ENCODE peak calls at places on chromosome 17, in eight cellular contexts. One of them, this sample, is unnamed.

GRCh38 chr17:17398188-17398927 is 78.4 kb upstream of the MED9 start:
- DNase-seq in testis: peak; percentile 65
- DNase-seq in bronchial epithelial cell: no peak
- DNase-seq in A549: no peak
- DNase-seq in GM12865: no peak
- DNase-seq in cardiac muscle cell: no peak
- DNase-seq in adrenal gland: no peak
- DNase-seq in astrocyte of the spinal cord: peak; percentile 24
- DNase-seq in this sample: peak; percentile 86

GRCh38 chr17:78781339-78782304 is at the start of gene CYTH1:
- DNase-seq in testis: peak; percentile 47
- DNase-seq in bronchial epithelial cell: no peak
- DNase-seq in A549: no peak
- DNase-seq in GM12865: peak; percentile 53
- DNase-seq in cardiac muscle cell: peak; percentile 60
- DNase-seq in adrenal gland: peak; percentile 71
- DNase-seq in astrocyte of the spinal cord: no peak
- DNase-seq in this sample: peak; percentile 19

GRCh38 chr17:49556183-49556943 is 19.3 kb upstream of the NXPH3 start:
- DNase-seq in testis: peak; percentile 86
- DNase-seq in bronchial epithelial cell: peak; percentile 27
- DNase-seq in A549: peak; percentile 94
- DNase-seq in GM12865: peak; percentile 82
- DNase-seq in cardiac muscle cell: peak; percentile 80
- DNase-seq in adrenal gland: peak; percentile 71
- DNase-seq in astrocyte of the spinal cord: peak; percentile 64
- DNase-seq in this sample: peak; percentile 57

GRCh38 chr17:72725432-72726068 is 366.9 kb downstream of the SLC39A11 start:
- DNase-seq in testis: peak; percentile 70
- DNase-seq in bronchial epithelial cell: peak; percentile 59
- DNase-seq in A549: peak; percentile 72
- DNase-seq in GM12865: peak; percentile 76
- DNase-seq in cardiac muscle cell: peak; percentile 74
- DNase-seq in adrenal gland: peak; percentile 66
- DNase-seq in astrocyte of the spinal cord: peak; percentile 70
- DNase-seq in this sample: peak; percentile 68

GRCh38 chr17:20154601-20155000 is 145.4 kb downstream of the SPECC1 start:
- DNase-seq in testis: no peak
- DNase-seq in bronchial epithelial cell: peak; percentile 44
- DNase-seq in A549: no peak
- DNase-seq in GM12865: no peak
- DNase-seq in cardiac muscle cell: peak; percentile 25
- DNase-seq in adrenal gland: no peak
- DNase-seq in astrocyte of the spinal cord: no peak
- DNase-seq in this sample: no peak

GRCh38 chr17:79080761-79081290 is 6.2 kb downstream of the ENGASE start:
- DNase-seq in testis: no peak
- DNase-seq in bronchial epithelial cell: no peak
- DNase-seq in A549: no peak
- DNase-seq in GM12865: no peak
- DNase-seq in cardiac muscle cell: no peak
- DNase-seq in adrenal gland: no peak
- DNase-seq in astrocyte of the spinal cord: no peak
- DNase-seq in this sample: no peak

GRCh38 chr17:17056167-17056562 is 13.9 kb downstream of the MPRIP start:
- DNase-seq in testis: no peak
- DNase-seq in bronchial epithelial cell: no peak
- DNase-seq in A549: no peak
- DNase-seq in GM12865: no peak
- DNase-seq in cardiac muscle cell: no peak
- DNase-seq in adrenal gland: peak; percentile 14
- DNase-seq in astrocyte of the spinal cord: no peak
- DNase-seq in this sample: no peak

GRCh38 chr17:35432176-35433074 is at the start of gene SLFN12:
- DNase-seq in testis: peak; percentile 87
- DNase-seq in bronchial epithelial cell: peak; percentile 86
- DNase-seq in A549: no peak
- DNase-seq in GM12865: peak; percentile 90
- DNase-seq in cardiac muscle cell: peak; percentile 45
- DNase-seq in adrenal gland: peak; percentile 81
- DNase-seq in astrocyte of the spinal cord: peak; percentile 96
- DNase-seq in this sample: peak; percentile 94

GRCh38 chr17:4858880-4859260 is 25.7 kb downstream of the MINK1 start:
- DNase-seq in testis: no peak
- DNase-seq in bronchial epithelial cell: peak; percentile 93
- DNase-seq in A549: no peak
- DNase-seq in GM12865: no peak
- DNase-seq in cardiac muscle cell: no peak
- DNase-seq in adrenal gland: peak; percentile 81
- DNase-seq in astrocyte of the spinal cord: peak; percentile 37
- DNase-seq in this sample: no peak

GRCh38 chr17:50641339-50641725 is 6.7 kb downstream of the ABCC3 start:
- DNase-seq in testis: peak; percentile 52
- DNase-seq in bronchial epithelial cell: no peak
- DNase-seq in A549: no peak
- DNase-seq in GM12865: no peak
- DNase-seq in cardiac muscle cell: no peak
- DNase-seq in adrenal gland: peak; percentile 56
- DNase-seq in astrocyte of the spinal cord: no peak
- DNase-seq in this sample: no peak

GRCh38 chr17:5260542-5260941 is 21.5 kb upstream of the RABEP1 start:
- DNase-seq in testis: no peak
- DNase-seq in bronchial epithelial cell: no peak
- DNase-seq in A549: no peak
- DNase-seq in GM12865: no peak
- DNase-seq in cardiac muscle cell: no peak
- DNase-seq in adrenal gland: no peak
- DNase-seq in astrocyte of the spinal cord: no peak
- DNase-seq in this sample: no peak

GRCh38 chr17:75087558-75088453 is at the start of gene SLC16A5:
- DNase-seq in testis: peak; percentile 66
- DNase-seq in bronchial epithelial cell: peak; percentile 72
- DNase-seq in A549: peak; percentile 99
- DNase-seq in GM12865: peak; percentile 35
- DNase-seq in cardiac muscle cell: peak; percentile 87
- DNase-seq in adrenal gland: peak; percentile 82
- DNase-seq in astrocyte of the spinal cord: peak; percentile 70
- DNase-seq in this sample: peak; percentile 65

GRCh38 chr17:28481081-28481571 is 7.7 kb downstream of the SLC13A2 start:
- DNase-seq in testis: no peak
- DNase-seq in bronchial epithelial cell: no peak
- DNase-seq in A549: no peak
- DNase-seq in GM12865: no peak
- DNase-seq in cardiac muscle cell: peak; percentile 11
- DNase-seq in adrenal gland: no peak
- DNase-seq in astrocyte of the spinal cord: no peak
- DNase-seq in this sample: no peak

GRCh38 chr17:82370471-82371332 is 863 bp upstream of the UTS2R start:
- DNase-seq in testis: no peak
- DNase-seq in bronchial epithelial cell: no peak
- DNase-seq in A549: no peak
- DNase-seq in GM12865: peak; percentile 82
- DNase-seq in cardiac muscle cell: no peak
- DNase-seq in adrenal gland: no peak
- DNase-seq in astrocyte of the spinal cord: no peak
- DNase-seq in this sample: peak; percentile 29

GRCh38 chr17:63406689-63407330 is 39.3 kb downstream of the CYB561 start:
- DNase-seq in testis: peak; percentile 91
- DNase-seq in bronchial epithelial cell: peak; percentile 79
- DNase-seq in A549: peak; percentile 87
- DNase-seq in GM12865: peak; percentile 90
- DNase-seq in cardiac muscle cell: peak; percentile 87
- DNase-seq in adrenal gland: peak; percentile 73
- DNase-seq in astrocyte of the spinal cord: peak; percentile 94
- DNase-seq in this sample: peak; percentile 96

GRCh38 chr17:66661411-66661843 is 173.5 kb upstream of the CACNG5 start:
- DNase-seq in testis: no peak
- DNase-seq in bronchial epithelial cell: peak; percentile 93
- DNase-seq in A549: peak; percentile 47
- DNase-seq in GM12865: peak; percentile 66
- DNase-seq in cardiac muscle cell: no peak
- DNase-seq in adrenal gland: peak; percentile 43
- DNase-seq in astrocyte of the spinal cord: peak; percentile 52
- DNase-seq in this sample: peak; percentile 78

GRCh38 chr17:11239379-11239970 is 1.5 kb upstream of the SHISA6 start:
- DNase-seq in testis: peak; percentile 27
- DNase-seq in bronchial epithelial cell: no peak
- DNase-seq in A549: no peak
- DNase-seq in GM12865: no peak
- DNase-seq in cardiac muscle cell: no peak
- DNase-seq in adrenal gland: no peak
- DNase-seq in astrocyte of the spinal cord: no peak
- DNase-seq in this sample: no peak
- H3K4me3 ChIP-seq in testis: peak overlapping the region; percentile 56
- H3K4me3 ChIP-seq in bronchial epithelial cell: no peak overlapping the region
- H3K4me3 ChIP-seq in A549: no peak overlapping the region
- H3K4me3 ChIP-seq in GM12865: no peak overlapping the region
- H3K4me3 ChIP-seq in cardiac muscle cell: peak overlapping the region; percentile 39
- H3K4me3 ChIP-seq in adrenal gland: no peak overlapping the region
- H3K4me3 ChIP-seq in astrocyte of the spinal cord: no peak overlapping the region
- H3K4me3 ChIP-seq in this sample: no peak overlapping the region

GRCh38 chr17:34163681-34164080 is 91.4 kb upstream of the CCL2 start:
- DNase-seq in testis: peak; percentile 26
- DNase-seq in bronchial epithelial cell: no peak
- DNase-seq in A549: peak; percentile 23
- DNase-seq in GM12865: peak; percentile 10
- DNase-seq in cardiac muscle cell: peak; percentile 32
- DNase-seq in adrenal gland: no peak
- DNase-seq in astrocyte of the spinal cord: no peak
- DNase-seq in this sample: peak; percentile 31
- TF ChIP-seq CTCF in testis: peak; percentile 41
- TF ChIP-seq CTCF in bronchial epithelial cell: no peak
- TF ChIP-seq CTCF in A549: peak; percentile 32
- TF ChIP-seq CTCF in GM12865: peak; percentile 30
- TF ChIP-seq CTCF in cardiac muscle cell: peak; percentile 55
- TF ChIP-seq CTCF in adrenal gland: peak; percentile 49
- TF ChIP-seq CTCF in astrocyte of the spinal cord: no peak
- TF ChIP-seq CTCF in this sample: peak; percentile 51

GRCh38 chr17:43517161-43517560 is 29.0 kb downstream of the ETV4 start:
- DNase-seq in testis: no peak
- DNase-seq in bronchial epithelial cell: no peak
- DNase-seq in A549: no peak
- DNase-seq in GM12865: peak; percentile 73
- DNase-seq in cardiac muscle cell: no peak
- DNase-seq in adrenal gland: no peak
- DNase-seq in astrocyte of the spinal cord: no peak
- DNase-seq in this sample: no peak
- H3K4me3 ChIP-seq in testis: no peak overlapping the region
- H3K4me3 ChIP-seq in bronchial epithelial cell: no peak overlapping the region
- H3K4me3 ChIP-seq in A549: no peak overlapping the region
- H3K4me3 ChIP-seq in GM12865: peak overlapping the region; percentile 10
- H3K4me3 ChIP-seq in cardiac muscle cell: no peak overlapping the region
- H3K4me3 ChIP-seq in adrenal gland: no peak overlapping the region
- H3K4me3 ChIP-seq in astrocyte of the spinal cord: no peak overlapping the region
- H3K4me3 ChIP-seq in this sample: no peak overlapping the region

DNA sequence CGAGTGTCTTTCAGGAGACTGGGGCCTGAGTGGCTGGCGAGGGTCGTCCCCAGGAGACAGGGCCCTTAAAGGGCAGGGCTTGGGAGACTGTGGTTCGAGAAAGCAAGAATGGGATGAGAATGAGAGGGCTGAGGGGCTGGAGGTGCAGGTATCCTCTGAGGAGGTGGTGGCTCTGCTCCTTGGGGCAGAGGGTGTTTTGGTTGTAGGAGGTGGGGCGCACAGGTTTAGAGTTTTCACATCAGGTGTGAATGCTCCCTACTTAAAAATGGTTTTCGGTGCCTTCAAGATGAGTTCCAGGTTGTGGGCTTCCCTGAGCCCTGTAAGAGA is 430 bp downstream of the BCAS3 start:
- DNase-seq in testis: no peak
- DNase-seq in bronchial epithelial cell: no peak
- DNase-seq in A549: peak; percentile 26
- DNase-seq in GM12865: no peak
- DNase-seq in cardiac muscle cell: no peak
- DNase-seq in adrenal gland: no peak
- DNase-seq in astrocyte of the spinal cord: no peak
- DNase-seq in this sample: no peak
- TF ChIP-seq CTCF in testis: no peak
- TF ChIP-seq CTCF in bronchial epithelial cell: no peak
- TF ChIP-seq CTCF in A549: no peak
- TF ChIP-seq CTCF in GM12865: no peak
- TF ChIP-seq CTCF in cardiac muscle cell: no peak
- TF ChIP-seq CTCF in adrenal gland: no peak
- TF ChIP-seq CTCF in astrocyte of the spinal cord: no peak
- TF ChIP-seq CTCF in this sample: no peak